ENCODE peak calls at places on chromosomes 12 and 14, in five cellular contexts. One of them, this sample, is unnamed.

GRCh38 chr14:90576581-90576980 is 179.8 kb downstream of the CALM1 start:
- DNase-seq in SK-N-SH: no peak
- DNase-seq in H7: peak; percentile 62
- DNase-seq in psoas muscle: no peak
- DNase-seq in AG04450: peak; percentile 11
- DNase-seq in this sample: no peak

GRCh38 chr12:78674311-78675085 is 190.1 kb upstream of the SYT1 start:
- DNase-seq in SK-N-SH: no peak
- DNase-seq in H7: no peak
- DNase-seq in psoas muscle: no peak
- DNase-seq in AG04450: no peak
- DNase-seq in this sample: no peak

GRCh38 chr12:124032265-124032886 is 59.4 kb downstream of the ZNF664 start:
- DNase-seq in AG04450: no peak
- DNase-seq in H7: peak; percentile 89
- DNase-seq in psoas muscle: no peak
- DNase-seq in SK-N-SH: peak; percentile 83
- DNase-seq in this sample: peak; percentile 56

GRCh38 chr12:126944684-126945083 is 1322.3 kb upstream of the TMEM132C start:
- DNase-seq in psoas muscle: no peak
- DNase-seq in SK-N-SH: no peak
- DNase-seq in AG04450: no peak
- DNase-seq in H7: no peak
- DNase-seq in this sample: no peak

GRCh38 chr12:25496098-25496587 is 56.9 kb downstream of the LMNTD1 start:
- DNase-seq in SK-N-SH: no peak
- DNase-seq in AG04450: no peak
- DNase-seq in H7: no peak
- DNase-seq in psoas muscle: no peak
- DNase-seq in this sample: no peak

GRCh38 chr12:108801736-108802665 is 55.4 kb downstream of the SSH1 start:
- DNase-seq in AG04450: no peak
- DNase-seq in SK-N-SH: no peak
- DNase-seq in psoas muscle: peak; percentile 63
- DNase-seq in H7: peak; percentile 85
- DNase-seq in this sample: no peak

GRCh38 chr14:26286066-26286791 is 311.6 kb downstream of the NOVA1 start:
- DNase-seq in psoas muscle: no peak
- DNase-seq in SK-N-SH: no peak
- DNase-seq in H7: no peak
- DNase-seq in AG04450: no peak
- DNase-seq in this sample: no peak

GRCh38 chr14:100988011-100988410 is 84.5 kb upstream of the RTL1 start:
- DNase-seq in H7: no peak
- DNase-seq in psoas muscle: no peak
- DNase-seq in AG04450: no peak
- DNase-seq in SK-N-SH: no peak
- DNase-seq in this sample: no peak

GRCh38 chr12:113208041-113208934 is 13.0 kb upstream of the TPCN1 start:
- DNase-seq in SK-N-SH: no peak
- DNase-seq in AG04450: no peak
- DNase-seq in H7: no peak
- DNase-seq in psoas muscle: no peak
- DNase-seq in this sample: no peak

GRCh38 chr12:112711026-112711425 is 80.5 kb upstream of the RPH3A start:
- DNase-seq in psoas muscle: no peak
- DNase-seq in AG04450: no peak
- DNase-seq in H7: no peak
- DNase-seq in SK-N-SH: no peak
- DNase-seq in this sample: no peak

GRCh38 chr14:94379291-94380224 is 8.8 kb downstream of the SERPINA1 start:
- DNase-seq in psoas muscle: no peak
- DNase-seq in AG04450: no peak
- DNase-seq in SK-N-SH: no peak
- DNase-seq in H7: peak; percentile 10
- DNase-seq in this sample: no peak

GRCh38 chr14:22184157-22185025 is 404.6 kb downstream of the DAD1 start:
- DNase-seq in H7: no peak
- DNase-seq in AG04450: no peak
- DNase-seq in SK-N-SH: no peak
- DNase-seq in psoas muscle: no peak
- DNase-seq in this sample: no peak

GRCh38 chr14:44109041-44109440 is 398.0 kb downstream of the FSCB start:
- DNase-seq in psoas muscle: no peak
- DNase-seq in SK-N-SH: no peak
- DNase-seq in AG04450: no peak
- DNase-seq in H7: no peak
- DNase-seq in this sample: no peak

GRCh38 chr12:49693931-49694439 is 13.2 kb downstream of the FMNL3 start:
- DNase-seq in psoas muscle: no peak
- DNase-seq in AG04450: no peak
- DNase-seq in SK-N-SH: no peak
- DNase-seq in H7: no peak
- DNase-seq in this sample: no peak

GRCh38 chr14:85594217-85594616 is 64.3 kb downstream of the FLRT2 start:
- DNase-seq in AG04450: no peak
- DNase-seq in H7: no peak
- DNase-seq in psoas muscle: no peak
- DNase-seq in SK-N-SH: no peak
- DNase-seq in this sample: no peak

GRCh38 chr14:54338696-54339317 is 58.0 kb upstream of the CDKN3 start:
- DNase-seq in psoas muscle: no peak
- DNase-seq in AG04450: peak; percentile 15
- DNase-seq in H7: no peak
- DNase-seq in SK-N-SH: no peak
- DNase-seq in this sample: no peak

GRCh38 chr12:122872815-122873361 is 23.0 kb downstream of the VPS37B start:
- DNase-seq in AG04450: no peak
- DNase-seq in psoas muscle: no peak
- DNase-seq in H7: no peak
- DNase-seq in SK-N-SH: peak; percentile 65
- DNase-seq in this sample: no peak

GRCh38 chr14:92647499-92648279 is 100.7 kb downstream of the LGMN start:
- DNase-seq in AG04450: no peak
- DNase-seq in H7: no peak
- DNase-seq in psoas muscle: no peak
- DNase-seq in SK-N-SH: no peak
- DNase-seq in this sample: no peak

GRCh38 chr12:2364566-2365165 is 311.9 kb downstream of the CACNA1C start:
- DNase-seq in SK-N-SH: no peak
- DNase-seq in psoas muscle: no peak
- DNase-seq in AG04450: no peak
- DNase-seq in H7: peak; percentile 6
- DNase-seq in this sample: no peak

GRCh38 chr14:104144911-104145825 is 6.8 kb downstream of the KIF26A start:
- DNase-seq in SK-N-SH: peak; percentile 80
- DNase-seq in AG04450: no peak
- DNase-seq in psoas muscle: peak; percentile 16
- DNase-seq in H7: peak; percentile 65
- DNase-seq in this sample: peak; percentile 5

GRCh38 chr14:56797003-56797568 is 13.2 kb downstream of the OTX2 start:
- DNase-seq in AG04450: no peak
- DNase-seq in psoas muscle: no peak
- DNase-seq in H7: peak; percentile 55
- DNase-seq in SK-N-SH: no peak
- DNase-seq in this sample: peak; percentile 68

GRCh38 chr14:75578786-75579781 is 664 bp downstream of the FLVCR2 start:
- DNase-seq in AG04450: no peak
- DNase-seq in SK-N-SH: no peak
- DNase-seq in psoas muscle: peak; percentile 18
- DNase-seq in H7: peak; percentile 74
- DNase-seq in this sample: peak; percentile 43

GRCh38 chr12:124763594-124763979 is 100.1 kb downstream of the SCARB1 start:
- DNase-seq in SK-N-SH: no peak
- DNase-seq in AG04450: no peak
- DNase-seq in H7: no peak
- DNase-seq in psoas muscle: no peak
- DNase-seq in this sample: no peak

GRCh38 chr12:52180971-52181628 is 10.7 kb downstream of the KRT80 start:
- DNase-seq in psoas muscle: no peak
- DNase-seq in SK-N-SH: no peak
- DNase-seq in AG04450: no peak
- DNase-seq in H7: no peak
- DNase-seq in this sample: no peak

GRCh38 chr14:64200170-64200569 is 94.0 kb downstream of the ESR2 start:
- DNase-seq in SK-N-SH: no peak
- DNase-seq in psoas muscle: no peak
- DNase-seq in H7: peak; percentile 56
- DNase-seq in AG04450: no peak
- DNase-seq in this sample: no peak

GRCh38 chr12:42462486-42462885 is 127.1 kb downstream of the PRICKLE1 start:
- DNase-seq in SK-N-SH: no peak
- DNase-seq in psoas muscle: no peak
- DNase-seq in AG04450: no peak
- DNase-seq in H7: no peak
- DNase-seq in this sample: no peak

GRCh38 chr14:96080571-96080970 is 41.4 kb downstream of the C14orf132 start:
- DNase-seq in H7: no peak
- DNase-seq in AG04450: no peak
- DNase-seq in psoas muscle: no peak
- DNase-seq in SK-N-SH: no peak
- DNase-seq in this sample: no peak

GRCh38 chr12:25089738-25090137 is 105.2 kb downstream of the DNAI7 start:
- DNase-seq in H7: no peak
- DNase-seq in psoas muscle: no peak
- DNase-seq in AG04450: no peak
- DNase-seq in SK-N-SH: no peak
- DNase-seq in this sample: no peak

GRCh38 chr12:121539908-121540307 is 40.9 kb downstream of the KDM2B start:
- DNase-seq in psoas muscle: no peak
- DNase-seq in SK-N-SH: no peak
- DNase-seq in AG04450: no peak
- DNase-seq in H7: no peak
- DNase-seq in this sample: no peak

GRCh38 chr12:121549075-121549474 is 31.7 kb downstream of the KDM2B start:
- DNase-seq in psoas muscle: no peak
- DNase-seq in H7: no peak
- DNase-seq in AG04450: no peak
- DNase-seq in SK-N-SH: no peak
- DNase-seq in this sample: no peak

GRCh38 chr12:121543786-121544185 is 37.0 kb downstream of the KDM2B start:
- DNase-seq in H7: no peak
- DNase-seq in psoas muscle: no peak
- DNase-seq in AG04450: no peak
- DNase-seq in SK-N-SH: no peak
- DNase-seq in this sample: no peak

GRCh38 chr12:121550974-121551631 is 29.7 kb downstream of the KDM2B start:
- DNase-seq in AG04450: no peak
- DNase-seq in psoas muscle: no peak
- DNase-seq in H7: no peak
- DNase-seq in SK-N-SH: no peak
- DNase-seq in this sample: no peak

DNA sequence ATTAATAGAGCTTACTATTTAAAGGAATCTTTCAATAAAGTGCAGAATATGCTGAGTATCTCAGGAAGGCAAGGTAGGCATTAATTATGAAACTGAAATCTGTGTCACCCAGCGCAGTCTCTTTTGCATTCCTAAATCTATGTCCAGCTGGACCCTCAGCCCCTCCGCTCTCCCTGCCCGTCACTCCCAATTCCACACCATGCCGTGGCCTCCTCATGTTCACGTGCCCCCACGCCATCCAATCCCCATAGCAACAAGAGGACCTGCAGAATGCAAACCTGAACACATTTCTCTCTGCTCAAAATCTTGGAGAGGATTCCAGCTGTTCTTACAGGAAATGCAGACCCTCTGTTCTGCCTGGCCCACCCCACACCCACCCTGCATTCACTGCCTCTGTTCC is 35.4 kb downstream of the KDM2B start:
- DNase-seq in SK-N-SH: no peak
- DNase-seq in psoas muscle: no peak
- DNase-seq in H7: no peak
- DNase-seq in AG04450: no peak
- DNase-seq in this sample: no peak
- H3K27me3 ChIP-seq in SK-N-SH: no peaks in the 10 kb centered on the region
- H3K27me3 ChIP-seq in psoas muscle: no peaks in the 10 kb centered on the region
- H3K27me3 ChIP-seq in H7: no peaks in the 10 kb centered on the region
- H3K27me3 ChIP-seq in AG04450: no peaks in the 10 kb centered on the region
- H3K27me3 ChIP-seq in this sample: no peaks in the 10 kb centered on the region

DNA sequence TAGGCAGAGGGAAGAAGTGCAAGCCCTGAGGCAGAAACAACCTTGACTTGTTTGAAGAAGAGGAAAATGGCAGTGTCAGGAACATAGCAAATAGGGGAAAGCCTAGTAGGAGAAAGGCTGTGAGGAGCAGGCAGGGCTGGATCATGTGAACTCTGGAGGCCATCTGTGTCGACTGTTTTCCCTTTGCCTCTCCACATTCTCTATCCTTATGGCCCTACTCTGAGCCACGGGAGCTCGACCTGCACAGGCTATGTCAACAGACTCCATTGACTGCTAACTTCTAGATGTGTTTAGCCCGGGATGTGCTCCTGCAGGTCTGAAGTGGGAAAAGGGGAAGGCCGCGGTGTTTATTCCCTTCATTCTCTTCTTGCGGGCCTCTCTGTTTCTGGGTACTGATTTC is 35.2 kb downstream of the EGLN3 start:
- DNase-seq in SK-N-SH: no peak
- DNase-seq in psoas muscle: no peak
- DNase-seq in AG04450: no peak
- DNase-seq in H7: no peak
- DNase-seq in this sample: no peak
- H3K27me3 ChIP-seq in SK-N-SH: no peaks in the 10 kb centered on the region
- H3K27me3 ChIP-seq in psoas muscle: no peaks in the 10 kb centered on the region
- H3K27me3 ChIP-seq in AG04450: no peaks in the 10 kb centered on the region
- H3K27me3 ChIP-seq in H7: no peaks in the 10 kb centered on the region
- H3K27me3 ChIP-seq in this sample: no peaks in the 10 kb centered on the region

DNA sequence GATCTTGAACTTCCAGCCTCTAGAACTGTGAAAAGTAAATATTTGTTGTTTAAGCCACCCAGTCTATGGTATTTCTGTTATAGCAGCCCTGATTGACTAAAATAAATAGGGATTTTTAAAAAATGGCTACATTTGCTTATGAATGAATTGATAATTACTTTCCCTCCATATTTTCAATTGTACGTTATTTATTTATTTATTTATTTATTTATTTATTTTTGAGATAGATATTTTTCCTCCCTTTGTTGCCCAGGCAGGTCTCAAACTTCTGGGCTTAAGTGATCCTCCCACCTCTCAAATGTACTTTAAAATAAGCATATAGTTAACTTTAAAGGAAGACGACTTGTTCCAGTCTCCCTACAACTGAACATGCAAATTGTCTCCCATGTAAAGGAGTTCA is 76.0 kb upstream of the HMGA2 start:
- DNase-seq in SK-N-SH: no peak
- DNase-seq in H7: no peak
- DNase-seq in AG04450: no peak
- DNase-seq in psoas muscle: no peak
- DNase-seq in this sample: no peak
- H3K27me3 ChIP-seq in SK-N-SH: no peaks in the 10 kb centered on the region
- H3K27me3 ChIP-seq in H7: no peaks in the 10 kb centered on the region
- H3K27me3 ChIP-seq in AG04450: no peaks in the 10 kb centered on the region
- H3K27me3 ChIP-seq in psoas muscle: peaks cover 28% of the 10 kb centered on the region
- H3K27me3 ChIP-seq in this sample: no peaks in the 10 kb centered on the region

GRCh38 chr12:53820907-53821306 is 69.1 kb upstream of the CISTR start:
- DNase-seq in SK-N-SH: no peak
- DNase-seq in AG04450: no peak
- DNase-seq in H7: no peak
- DNase-seq in psoas muscle: no peak
- DNase-seq in this sample: no peak
- H3K27me3 ChIP-seq in SK-N-SH: peaks cover 44% of the 10 kb centered on the region
- H3K27me3 ChIP-seq in AG04450: peaks cover 25% of the 10 kb centered on the region
- H3K27me3 ChIP-seq in H7: no peaks in the 10 kb centered on the region
- H3K27me3 ChIP-seq in psoas muscle: peaks cover 48% of the 10 kb centered on the region
- H3K27me3 ChIP-seq in this sample: peaks cover 98% of the 10 kb centered on the region

GRCh38 chr14:69262516-69262915 is 2.6 kb downstream of the GALNT16 start:
- DNase-seq in SK-N-SH: no peak
- DNase-seq in AG04450: no peak
- DNase-seq in H7: no peak
- DNase-seq in psoas muscle: no peak
- DNase-seq in this sample: no peak
- H3K27me3 ChIP-seq in SK-N-SH: no peaks in the 10 kb centered on the region
- H3K27me3 ChIP-seq in AG04450: peaks cover 38% of the 10 kb centered on the region
- H3K27me3 ChIP-seq in H7: peaks cover 48% of the 10 kb centered on the region
- H3K27me3 ChIP-seq in psoas muscle: peaks cover 69% of the 10 kb centered on the region
- H3K27me3 ChIP-seq in this sample: peaks cover 10% of the 10 kb centered on the region

This sample was measured in WERI-Rb-1.